ENCODE peak calls at places on chromosomes 1 and 21, in six cellular contexts. H, V, G, K, P and R are unnamed samples.

GRCh38 chr21:36730291-36731281 is 31.7 kb downstream of the SIM2 start:
- DNase-seq in H (no peak), V (no peak), G (no peak), K (no peak), P (no peak), R (no peak)

GRCh38 chr1:23524716-23525401 is 6.2 kb downstream of the E2F2 start:
- DNase-seq in H (no peak), V (no peak), G (no peak), K (no peak), P (no peak), R (no peak)

GRCh38 chr1:207847116-207847515 is 63.8 kb downstream of the CD34 start:
- DNase-seq in H (no peak), V (no peak), G (no peak), K (no peak), P (no peak), R (no peak)

GRCh38 chr1:171160181-171160580 is 24.9 kb upstream of the FMO2 start:
- DNase-seq in H (no peak), V (no peak), G (no peak), K (peak), P (no peak), R (no peak)

GRCh38 chr1:212070720-212071302 is 35.3 kb downstream of the DTL start:
- DNase-seq in H (peak), V (no peak), G (no peak), K (peak), P (no peak), R (peak)

GRCh38 chr1:169368406-169368769 is 393 bp downstream of the BLZF1 start:
- DNase-seq in H (peak), V (peak), G (no peak), K (no peak), P (no peak), R (no peak)

GRCh38 chr1:26848947-26849774 is 13.8 kb upstream of the SFN start:
- DNase-seq in H (peak), V (no peak), G (no peak), K (peak), P (no peak), R (no peak)

GRCh38 chr1:36653850-36654249 is 171.1 kb upstream of the CSF3R start:
- DNase-seq in H (peak), V (no peak), G (no peak), K (no peak), P (no peak), R (no peak)

GRCh38 chr1:198032668-198033067 is 115.5 kb downstream of the LHX9 start:
- DNase-seq in H (no peak), V (no peak), G (no peak), K (no peak), P (no peak), R (no peak)

GRCh38 chr1:224329484-224329841 is 509 bp downstream of the NVL start:
- DNase-seq in H (peak), V (no peak), G (no peak), K (no peak), P (no peak), R (no peak)

GRCh38 chr21:42622284-42622683 is 31.1 kb upstream of the PDE9A start:
- DNase-seq in H (no peak), V (no peak), G (no peak), K (no peak), P (no peak), R (no peak)

GRCh38 chr1:28416509-28417194 is 47.1 kb downstream of the PHACTR4 start:
- DNase-seq in H (no peak), V (no peak), G (no peak), K (peak), P (no peak), R (no peak)

GRCh38 chr1:194225781-194226180 is 1039.4 kb upstream of the B3GALT2 start:
- DNase-seq in H (no peak), V (no peak), G (no peak), K (no peak), P (no peak), R (no peak)

GRCh38 chr1:229298420-229298819 is 27.5 kb downstream of the RAB4A start:
- DNase-seq in H (no peak), V (no peak), G (no peak), K (no peak), P (no peak), R (no peak)

GRCh38 chr21:45972716-45973474 is 8.7 kb upstream of the COL6A1 start:
- DNase-seq in H (peak), V (no peak), G (no peak), K (peak), P (peak), R (peak)
- H2AK5ac ChIP-seq in H (peak), V (no peak), G (peak), K (peak), P (no peak), R (peak)

GRCh38 chr1:64059556-64059955 is 143.9 kb upstream of the UBE2U start:
- DNase-seq in H (no peak), V (no peak), G (no peak), K (no peak), P (no peak), R (no peak)
- H2BK15ac ChIP-seq in H (no peak), V (no peak), G (no peak), K (no peak), P (no peak), R (no peak)

GRCh38 chr1:204314893-204315735 is 44.6 kb downstream of the PLEKHA6 start:
- DNase-seq in H (no peak), V (no peak), G (no peak), K (no peak), P (no peak), R (no peak)
- H4K8ac ChIP-seq in H (no peak), V (no peak), G (no peak), K (peak), P (no peak), R (no peak)

GRCh38 chr1:190413142-190413541 is 64.5 kb downstream of the BRINP3 start:
- DNase-seq in H (no peak), V (no peak), G (no peak), K (no peak), P (no peak), R (no peak)

DNA sequence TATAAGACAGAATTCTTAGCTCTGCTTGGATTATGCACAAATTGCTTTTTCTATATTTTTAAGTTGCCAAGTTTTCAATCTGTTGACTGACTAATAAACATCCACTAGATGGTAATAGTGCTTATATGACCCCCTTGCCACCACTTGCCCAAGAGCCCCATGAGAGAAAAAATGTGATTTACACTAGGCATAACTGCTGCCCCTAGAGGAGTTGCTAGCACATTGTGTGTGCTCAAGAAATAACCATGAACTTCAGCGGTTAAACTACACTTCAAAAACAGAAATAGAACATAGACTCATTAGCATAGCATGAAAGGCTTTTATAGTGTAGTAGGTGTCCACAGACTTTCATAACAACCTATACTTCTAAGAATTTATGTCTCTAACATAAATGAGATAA is 61.4 kb downstream of the BRINP3 start:
- DNase-seq in H (no peak), V (no peak), G (no peak), K (no peak), P (no peak), R (peak)
- H2AK5ac ChIP-seq in H (no peak), V (no peak), G (no peak), K (no peak), P (no peak), R (no peak)

GRCh38 chr1:18480315-18481189 is at the start of gene KLHDC7A:
- DNase-seq in H (no peak), V (peak), G (peak), K (no peak), P (peak), R (peak)

GRCh38 chr1:18481921-18482701 is 1.4 kb downstream of the KLHDC7A start:
- DNase-seq in H (no peak), V (no peak), G (no peak), K (no peak), P (no peak), R (no peak)

GRCh38 chr1:18479484-18479883 is 1.2 kb upstream of the KLHDC7A start:
- DNase-seq in H (no peak), V (no peak), G (no peak), K (no peak), P (no peak), R (no peak)

GRCh38 chr1:18482721-18483425 is 2.1 kb downstream of the KLHDC7A start:
- DNase-seq in H (no peak), V (no peak), G (no peak), K (no peak), P (no peak), R (no peak)

GRCh38 chr1:18481190-18481920 is 625 bp downstream of the KLHDC7A start:
- DNase-seq in H (no peak), V (peak), G (no peak), K (no peak), P (no peak), R (no peak)
- H2BK15ac ChIP-seq in H (no peak), V (no peak), G (peak), K (no peak), P (peak), R (no peak)

GRCh38 chr1:225883616-225884265 is 1.6 kb upstream of the TMEM63A start:
- DNase-seq in H (no peak), V (no peak), G (no peak), K (no peak), P (no peak), R (no peak)

GRCh38 chr1:225880636-225881035 is 1.5 kb downstream of the TMEM63A start:
- DNase-seq in H (no peak), V (no peak), G (no peak), K (no peak), P (no peak), R (no peak)

GRCh38 chr1:225882008-225882698 is at the start of gene TMEM63A:
- DNase-seq in H (peak), V (peak), G (peak), K (peak), P (peak), R (peak)

GRCh38 chr1:225881081-225882007 is 836 bp downstream of the TMEM63A start:
- DNase-seq in H (peak), V (peak), G (no peak), K (peak), P (no peak), R (peak)

GRCh38 chr1:225882699-225883615 is 777 bp upstream of the TMEM63A start:
- DNase-seq in H (peak), V (peak), G (peak), K (peak), P (no peak), R (peak)
- H4K8ac ChIP-seq in H (peak), V (no peak), G (no peak), K (peak), P (peak), R (peak)

DNA sequence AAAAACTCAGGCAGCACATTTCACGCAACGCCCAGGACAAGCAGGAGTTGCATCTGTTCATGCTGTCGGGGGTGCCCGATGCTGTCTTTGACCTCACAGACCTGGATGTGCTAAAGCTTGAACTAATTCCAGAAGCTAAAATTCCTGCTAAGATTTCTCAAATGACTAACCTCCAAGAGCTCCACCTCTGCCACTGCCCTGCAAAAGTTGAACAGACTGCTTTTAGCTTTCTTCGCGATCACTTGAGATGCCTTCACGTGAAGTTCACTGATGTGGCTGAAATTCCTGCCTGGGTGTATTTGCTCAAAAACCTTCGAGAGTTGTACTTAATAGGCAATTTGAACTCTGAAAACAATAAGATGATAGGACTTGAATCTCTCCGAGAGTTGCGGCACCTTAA is 60.5 kb upstream of the ZNF326 start:
- DNase-seq in H (no peak), V (no peak), G (no peak), K (no peak), P (no peak), R (no peak)
- H2AK5ac ChIP-seq in H (no peak), V (no peak), G (no peak), K (no peak), P (no peak), R (no peak)